ENCODE peak calls at places on chromosomes 3 and 15, in seven cellular contexts. E is right cardiac atrium; Q is spleen; W is cardiac fibroblast; X is naive thymus-derived CD4-positive, alpha-beta T cell; V is H7; N is coronary artery. P is an unnamed sample.

GRCh38 chr3:106086636-106087035 is 217.8 kb upstream of the CBLB start:
- DNase-seq in E (no peak), Q (no peak), W (peak), X (no peak), V (no peak), N (no peak), P (no peak)

GRCh38 chr15:93236924-93237323 is 147.9 kb upstream of the RGMA start:
- DNase-seq in E (no peak), Q (no peak), W (no peak), X (no peak), V (no peak), N (no peak), P (no peak)

GRCh38 chr15:96054029-96054428 is 276.5 kb upstream of the NR2F2 start:
- DNase-seq in E (no peak), Q (no peak), W (no peak), X (no peak), V (peak), N (no peak), P (no peak)

GRCh38 chr15:68498076-68498475 is 66.1 kb upstream of the ITGA11 start:
- DNase-seq in E (no peak), Q (no peak), W (no peak), X (no peak), V (no peak), N (no peak), P (no peak)

GRCh38 chr3:71226565-71227281 is 356.8 kb downstream of the FOXP1 start:
- DNase-seq in E (peak), Q (peak), W (peak), X (peak), V (no peak), N (no peak), P (peak)

GRCh38 chr3:165742351-165742750 is 94.9 kb downstream of the BCHE start:
- DNase-seq in E (no peak), Q (no peak), W (no peak), X (no peak), V (no peak), N (no peak), P (no peak)

GRCh38 chr3:193563999-193564398 is 9.3 kb upstream of the ATP13A4 start:
- DNase-seq in E (no peak), Q (no peak), W (peak), X (no peak), V (peak), N (no peak), P (no peak)

GRCh38 chr3:16430717-16431630 is 82.5 kb downstream of the RFTN1 start:
- DNase-seq in E (peak), Q (peak), W (no peak), X (no peak), V (no peak), N (no peak), P (no peak)

GRCh38 chr15:70017796-70018195 is 79.9 kb downstream of the TLE3 start:
- DNase-seq in E (no peak), Q (peak), W (no peak), X (no peak), V (no peak), N (no peak), P (no peak)

GRCh38 chr3:12929801-12930200 is 88.4 kb upstream of the RPL32 start:
- DNase-seq in E (no peak), Q (no peak), W (no peak), X (no peak), V (no peak), N (no peak), P (no peak)

GRCh38 chr3:161028485-161029018 is 76.6 kb downstream of the B3GALNT1 start:
- DNase-seq in E (no peak), Q (no peak), W (no peak), X (no peak), V (peak), N (no peak), P (no peak)

GRCh38 chr15:88394553-88395159 is 72.5 kb downstream of the MRPL46 start:
- DNase-seq in E (no peak), Q (no peak), W (no peak), X (no peak), V (no peak), N (peak), P (no peak)

GRCh38 chr3:146814601-146815315 is 209.6 kb upstream of the PLSCR5 start:
- DNase-seq in E (no peak), Q (no peak), W (peak), X (no peak), V (no peak), N (no peak), P (no peak)

GRCh38 chr15:71899665-71900064 is 89.3 kb downstream of the NR2E3 start:
- DNase-seq in E (no peak), Q (no peak), W (no peak), X (no peak), V (no peak), N (no peak), P (no peak)

GRCh38 chr15:28079313-28079969 is 19.7 kb downstream of the OCA2 start:
- DNase-seq in E (no peak), Q (peak), W (no peak), X (no peak), V (peak), N (no peak), P (no peak)

GRCh38 chr15:64532921-64533320 is 72.5 kb downstream of the ZNF609 start:
- DNase-seq in E (no peak), Q (no peak), W (no peak), X (no peak), V (no peak), N (no peak), P (no peak)

GRCh38 chr3:9497821-9498565 is 55.6 kb downstream of the LHFPL4 start:
- DNase-seq in E (no peak), Q (no peak), W (peak), X (no peak), V (no peak), N (no peak), P (no peak)

GRCh38 chr3:149167898-149168297 is 38.5 kb downstream of the HPS3 start:
- DNase-seq in E (no peak), Q (no peak), W (no peak), X (no peak), V (no peak), N (no peak), P (no peak)

GRCh38 chr15:60346077-60346476 is 51.7 kb downstream of the ANXA2 start:
- DNase-seq in E (no peak), Q (no peak), W (peak), X (no peak), V (no peak), N (no peak), P (no peak)

GRCh38 chr15:38610748-38611147 is 46.1 kb upstream of the RASGRP1 start:
- DNase-seq in E (no peak), Q (no peak), W (no peak), X (peak), V (peak), N (no peak), P (no peak)

GRCh38 chr3:190172751-190173150 is 52.1 kb upstream of the P3H2 start:
- DNase-seq in E (no peak), Q (no peak), W (peak), X (no peak), V (no peak), N (no peak), P (no peak)

GRCh38 chr3:159077860-159078259 is 276.0 kb downstream of the MFSD1 start:
- DNase-seq in E (no peak), Q (no peak), W (peak), X (no peak), V (no peak), N (no peak), P (no peak)

GRCh38 chr3:159852821-159853505 is 135.7 kb upstream of the IL12A start:
- DNase-seq in E (peak), Q (peak), W (peak), X (no peak), V (peak), N (peak), P (no peak)

GRCh38 chr15:57792729-57793449 is 86.4 kb downstream of the POLR2M start:
- DNase-seq in E (no peak), Q (no peak), W (no peak), X (no peak), V (no peak), N (no peak), P (no peak)

GRCh38 chr3:157154563-157155333 is 5.2 kb downstream of the CCNL1 start:
- DNase-seq in E (no peak), Q (no peak), W (peak), X (no peak), V (no peak), N (no peak), P (no peak)
- H3K4me3 ChIP-seq in E (peak), Q (no peak), W (peak), X (peak), V (no peak), N (peak), P (no peak)

GRCh38 chr15:77964193-77964592 is 113.3 kb downstream of the TBC1D2B start:
- DNase-seq in E (no peak), Q (no peak), W (no peak), X (no peak), V (no peak), N (no peak), P (no peak)

GRCh38 chr15:77959094-77959879 is 118.2 kb downstream of the TBC1D2B start:
- DNase-seq in E (peak), Q (peak), W (peak), X (peak), V (peak), N (peak), P (peak)
- H3K4me3 ChIP-seq in E (no peak), Q (no peak), W (no peak), X (no peak), V (no peak), N (peak), P (no peak)

GRCh38 chr15:55344206-55344605 is 25.2 kb downstream of the PIGB start:
- DNase-seq in E (no peak), Q (no peak), W (peak), X (no peak), V (peak), N (no peak), P (no peak)
- H3K4me3 ChIP-seq in E (no peak), Q (no peak), W (no peak), X (no peak), V (no peak), N (no peak), P (no peak)

GRCh38 chr15:100113351-100114075 is 228.3 kb downstream of the ADAMTS17 start:
- DNase-seq in E (peak), Q (peak), W (no peak), X (no peak), V (no peak), N (no peak), P (no peak)

GRCh38 chr15:100112636-100113305 is 229.0 kb downstream of the ADAMTS17 start:
- DNase-seq in E (no peak), Q (peak), W (no peak), X (no peak), V (no peak), N (no peak), P (no peak)

GRCh38 chr15:100109486-100110035 is 232.2 kb downstream of the ADAMTS17 start:
- DNase-seq in E (no peak), Q (peak), W (no peak), X (no peak), V (no peak), N (no peak), P (no peak)

GRCh38 chr15:100112061-100112420 is 229.7 kb downstream of the ADAMTS17 start:
- DNase-seq in E (no peak), Q (peak), W (no peak), X (no peak), V (no peak), N (no peak), P (no peak)

DNA sequence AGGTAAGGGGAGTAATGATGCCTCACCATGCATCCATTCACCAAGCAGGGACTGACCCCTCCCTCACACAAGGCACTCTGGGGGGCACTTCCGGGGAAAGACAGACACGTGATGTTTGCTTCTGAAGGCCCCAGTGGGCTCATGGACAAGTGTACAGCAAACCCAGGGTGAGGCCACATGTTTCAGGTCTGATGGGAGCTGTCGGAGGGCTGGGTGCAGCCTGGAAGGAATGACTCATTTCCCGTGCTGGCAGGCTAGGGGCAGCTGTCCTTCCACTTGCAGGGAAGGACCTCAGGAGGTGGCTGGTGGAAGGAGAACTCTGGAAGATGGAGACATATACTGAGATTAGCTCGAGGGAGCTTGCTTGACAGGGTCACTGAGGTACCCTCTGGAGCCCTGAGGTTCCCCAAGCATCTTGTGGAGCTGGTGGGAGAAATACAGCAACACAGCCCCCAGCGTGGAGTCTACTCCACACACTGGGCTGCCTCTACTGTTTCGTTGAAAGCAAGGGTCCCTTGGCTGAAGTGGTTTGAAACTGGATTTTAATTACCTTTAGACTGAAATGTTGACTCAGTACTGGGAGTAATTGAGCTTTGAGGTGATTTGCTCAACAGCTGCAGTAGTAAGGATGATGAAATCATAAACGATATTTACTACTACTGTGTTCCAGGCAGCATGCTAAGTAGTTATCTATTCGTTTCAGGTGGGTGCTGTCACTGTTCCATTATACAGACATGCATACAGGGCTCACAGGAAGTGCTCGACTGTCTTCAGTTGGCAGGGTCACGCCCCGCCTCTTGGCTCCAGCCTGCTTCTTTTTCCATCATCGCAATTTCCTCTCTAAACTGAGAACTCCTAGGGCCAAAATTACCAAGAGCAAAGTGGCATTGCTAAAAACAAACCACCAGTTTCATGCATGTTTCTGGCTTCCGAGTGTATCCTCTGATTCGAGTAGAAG is 230.4 kb downstream of the ADAMTS17 start:
- DNase-seq in E (peak), Q (peak), W (peak), X (peak), V (no peak), N (peak), P (no peak)
- H3K4me3 ChIP-seq in E (no peak), Q (no peak), W (no peak), X (no peak), V (no peak), N (peak), P (no peak)

DNA sequence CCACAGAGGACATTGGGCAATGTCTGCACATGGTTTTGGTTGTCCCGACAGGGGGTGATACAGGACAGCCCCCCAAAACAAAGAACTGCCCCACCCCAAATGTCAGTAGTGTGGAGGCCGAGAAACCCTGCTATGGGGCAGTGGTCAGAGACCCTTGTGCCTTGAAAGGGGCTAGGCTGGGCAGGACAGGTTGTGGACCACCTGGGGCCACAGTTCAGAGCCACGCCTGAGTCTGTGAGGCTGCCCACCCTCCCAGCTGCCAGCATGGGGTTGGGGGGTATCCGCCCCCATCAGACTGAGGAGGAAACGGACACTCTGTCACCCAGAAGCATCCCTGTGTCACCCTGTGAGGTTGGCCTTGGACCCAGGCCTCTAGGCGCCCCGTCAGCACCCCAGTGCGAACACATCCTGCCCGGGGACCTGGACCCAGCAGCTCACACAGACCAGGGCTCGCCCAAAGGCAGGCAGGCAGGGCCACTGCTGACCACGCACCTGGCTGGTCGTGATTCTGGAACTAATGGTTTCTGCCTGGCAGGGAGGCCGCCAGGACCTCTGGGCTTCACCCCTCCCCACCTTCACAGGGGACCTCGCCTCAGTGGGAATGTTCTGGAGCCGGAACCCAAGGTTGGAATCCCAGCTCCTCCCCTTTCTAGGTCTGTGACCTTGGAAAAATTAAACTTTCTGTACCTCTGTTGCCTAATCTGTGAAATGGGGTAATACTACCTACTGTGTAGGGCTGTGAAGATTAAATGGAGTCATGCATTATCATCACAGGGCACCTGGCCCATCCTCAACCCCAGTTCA is 1.4 kb downstream of the SLC41A3 start:
- DNase-seq in E (no peak), Q (no peak), W (no peak), X (no peak), V (peak), N (no peak), P (no peak)
- H3K4me3 ChIP-seq in E (no peak), Q (no peak), W (no peak), X (no peak), V (peak), N (peak), P (peak)

P was measured in CD8-positive, alpha-beta T cell.